ENCODE peak calls at places on chromosomes 11 and 22, in eight cellular contexts. F is stimulated activated CD8-positive, alpha-beta memory T cell treated with anti-CD3 and anti-CD28 coated beads, Interleukin-2, amount 100 ng/mL, for 48 hours; R is NCI-H1417 treated with DMSO at 0.1 percent for 48 hours; C is astrocyte of the spinal cord; Q is HuH-7.5; D is GM03348; J is CD4-positive, CD25-positive, alpha-beta regulatory T cell; U is neural progenitor cell. P is an unnamed sample.

GRCh38 chr11:28963189-28963588 is 855.0 kb downstream of the METTL15 start:
- DNase-seq in F (no peak), R (no peak), C (peak; percentile 22), Q (no peak), D (peak; percentile 67), J (no peak), U (no peak), P (no peak)

GRCh38 chr11:94184861-94185260 is 56.2 kb downstream of the PANX1 start:
- DNase-seq in F (no peak), R (no peak), C (no peak), Q (no peak), D (no peak), J (no peak), U (no peak), P (no peak)

GRCh38 chr11:48012051-48012391 is 31.7 kb downstream of the PTPRJ start:
- DNase-seq in F (no peak), R (no peak), C (no peak), Q (no peak), D (no peak), J (peak; percentile 71), U (no peak), P (peak; percentile 71)

GRCh38 chr11:92035488-92035887 is 189.1 kb upstream of the FAT3 start:
- DNase-seq in F (no peak), R (no peak), C (no peak), Q (no peak), D (no peak), J (no peak), U (no peak), P (no peak)

GRCh38 chr11:31487848-31488247 is 21.6 kb downstream of the IMMP1L start:
- DNase-seq in F (no peak), R (no peak), C (peak; percentile 76), Q (no peak), D (peak; percentile 24), J (peak; percentile 61), U (peak; percentile 41), P (no peak)

GRCh38 chr22:45869448-45869847 is 107.5 kb downstream of the WNT7B start:
- DNase-seq in F (no peak), R (no peak), C (no peak), Q (no peak), D (no peak), J (no peak), U (no peak), P (no peak)

GRCh38 chr22:37566329-37566837 is 6.1 kb downstream of the CDC42EP1 start:
- DNase-seq in F (no peak), R (no peak), C (no peak), Q (no peak), D (no peak), J (peak; percentile 46), U (no peak), P (peak; percentile 47)

GRCh38 chr11:120940297-120940847 is 83.5 kb upstream of the TBCEL start:
- DNase-seq in F (no peak), R (no peak), C (no peak), Q (no peak), D (no peak), J (no peak), U (no peak), P (no peak)

GRCh38 chr11:95877288-95877687 is 46.6 kb downstream of the MTMR2 start:
- DNase-seq in F (no peak), R (no peak), C (peak; percentile 99), Q (no peak), D (peak; percentile 80), J (no peak), U (no peak), P (no peak)

GRCh38 chr22:30607300-30607930 is 441 bp downstream of the TCN2 start:
- DNase-seq in F (no peak), R (no peak), C (no peak), Q (no peak), D (no peak), J (no peak), U (peak; percentile 28), P (no peak)